ENCODE peak calls at places on chromosomes 3 and 15, in four cellular contexts. D is left cardiac atrium; W is mesendoderm; A is stimulated activated CD4-positive, alpha-beta T cell treated with anti-CD3 and anti-CD28 coated beads, TNF-alpha, amount 100 ng/mL, for 4 hours. V is an unnamed sample.

GRCh38 chr15:79930509-79930908 is 33.7 kb upstream of the MTHFS start:
- DNase-seq in D (no peak), W (no peak), A (no peak), V (no peak)

GRCh38 chr15:95448531-95449210 is 881.8 kb upstream of the NR2F2 start:
- DNase-seq in D (no peak), A (no peak), W (no peak), V (no peak)

GRCh38 chr15:29139540-29140459 is 129.8 kb downstream of the NSMCE3 start:
- DNase-seq in A (peak; percentile 8), D (peak; percentile 43), W (peak; percentile 85), V (peak; percentile 72)

GRCh38 chr3:99315896-99316295 is 322.5 kb upstream of the COL8A1 start:
- DNase-seq in D (no peak), W (no peak), A (no peak), V (no peak)

GRCh38 chr15:63089260-63090043 is 32.2 kb upstream of the LACTB start:
- DNase-seq in D (no peak), W (peak; percentile 87), A (no peak), V (no peak)

GRCh38 chr3:137050281-137050680 is 92.5 kb downstream of the IL20RB start:
- DNase-seq in W (no peak), D (no peak), A (no peak), V (no peak)

GRCh38 chr15:68506071-68506470 is 72.7 kb upstream of the CORO2B start:
- DNase-seq in D (no peak), W (no peak), A (no peak), V (no peak)

GRCh38 chr3:24503499-24504176 is 9.0 kb upstream of the THRB start:
- DNase-seq in W (no peak), D (no peak), A (no peak), V (no peak)

GRCh38 chr15:57570994-57571393 is 20.7 kb upstream of the MYZAP start:
- DNase-seq in W (no peak), A (no peak), D (no peak), V (no peak)

GRCh38 chr3:20700702-20701101 is 514.7 kb upstream of the SGO1 start:
- DNase-seq in A (no peak), D (no peak), W (no peak), V (no peak)

GRCh38 chr3:174198199-174198598 is 660.9 kb upstream of the NAALADL2 start:
- DNase-seq in A (no peak), W (no peak), D (no peak), V (no peak)

GRCh38 chr3:80556728-80557127 is 788.9 kb upstream of the ROBO1 start:
- DNase-seq in W (no peak), A (no peak), D (no peak), V (no peak)

GRCh38 chr15:100093211-100094126 is 248.3 kb downstream of the ADAMTS17 start:
- DNase-seq in D (no peak), W (peak; percentile 57), A (no peak), V (no peak)

GRCh38 chr15:57406040-57406772 is 29.9 kb downstream of the CGNL1 start:
- DNase-seq in A (no peak), D (no peak), W (peak; percentile 76), V (no peak)

GRCh38 chr3:133691410-133692107 is 29.8 kb upstream of the TOPBP1 start:
- DNase-seq in A (no peak), D (no peak), W (no peak), V (no peak)